ENCODE peak calls at places on chromosomes 7 and 10, in eight cellular contexts. I, T, Y, E, S, C, R and M are unnamed samples.

GRCh38 chr7:27173412-27174076 is 576 bp downstream of the HOXA10 start:
- DNase-seq in R (peak; percentile 45), I (peak; percentile 27), S (no peak), Y (no peak), E (peak; percentile 76), C (no peak), T (peak; percentile 81), M (no peak)

GRCh38 chr7:33757563-33758165 is 147.7 kb upstream of the BMPER start:
- DNase-seq in Y (peak; percentile 70), R (no peak), T (no peak), S (no peak), I (peak; percentile 52), C (no peak), E (no peak), M (peak; percentile 80)

GRCh38 chr10:76881477-76882220 is 756.0 kb downstream of the KCNMA1 start:
- DNase-seq in S (no peak), C (no peak), I (no peak), Y (no peak), T (no peak), E (no peak), R (no peak), M (no peak)

GRCh38 chr7:148684289-148684688 is 14.4 kb upstream of the CUL1 start:
- DNase-seq in Y (no peak), R (no peak), E (peak; percentile 63), C (no peak), T (no peak), S (no peak), I (no peak), M (peak; percentile 64)

GRCh38 chr10:76302936-76303656 is 871.7 kb downstream of the LRMDA start:
- DNase-seq in R (peak; percentile 57), Y (peak; percentile 34), S (no peak), C (no peak), E (no peak), I (no peak), T (no peak), M (no peak)

GRCh38 chr10:16681525-16681924 is 135.7 kb downstream of the RSU1 start:
- DNase-seq in Y (no peak), C (no peak), S (no peak), T (no peak), I (no peak), R (no peak), E (no peak), M (no peak)

GRCh38 chr7:19663816-19664531 is 44.9 kb downstream of the POLR1F start:
- DNase-seq in E (no peak), S (no peak), Y (no peak), I (no peak), R (no peak), C (no peak), T (no peak), M (no peak)

GRCh38 chr10:17216217-17216900 is 11.7 kb upstream of the VIM start:
- DNase-seq in E (no peak), I (peak; percentile 37), R (peak; percentile 35), C (no peak), Y (peak; percentile 98), T (no peak), S (no peak), M (no peak)

GRCh38 chr10:69738071-69738470 is 63.6 kb upstream of the COL13A1 start:
- DNase-seq in I (no peak), T (no peak), C (no peak), E (no peak), S (no peak), R (no peak), Y (no peak), M (no peak)

GRCh38 chr10:2909921-2910320 is 157.4 kb upstream of the PFKP start:
- DNase-seq in T (no peak), S (no peak), R (no peak), I (no peak), E (no peak), C (no peak), Y (no peak), M (no peak)

GRCh38 chr10:72757712-72758111 is 65.8 kb downstream of the MCU start:
- DNase-seq in I (no peak), S (no peak), E (no peak), C (no peak), Y (no peak), T (no peak), R (no peak), M (no peak)

GRCh38 chr7:137287651-137288258 is 55.8 kb downstream of the PTN start:
- DNase-seq in Y (peak; percentile 9), S (no peak), E (no peak), R (no peak), T (no peak), C (no peak), I (no peak), M (no peak)

GRCh38 chr7:30851651-30852359 is 59.8 kb upstream of the AQP1 start:
- DNase-seq in C (no peak), E (no peak), Y (no peak), R (no peak), S (no peak), T (no peak), I (no peak), M (no peak)

GRCh38 chr10:29141761-29142160 is 147.1 kb upstream of the LYZL1 start:
- DNase-seq in C (no peak), I (no peak), R (no peak), Y (peak; percentile 68), S (no peak), E (no peak), T (no peak), M (no peak)

GRCh38 chr7:79673421-79673820 is 220.0 kb upstream of the MAGI2 start:
- DNase-seq in T (no peak), C (no peak), I (no peak), R (no peak), Y (no peak), S (no peak), E (no peak), M (no peak)

GRCh38 chr7:30348083-30348560 is 63.7 kb downstream of the ZNRF2 start:
- DNase-seq in T (no peak), E (no peak), R (no peak), S (no peak), Y (peak; percentile 84), C (peak; percentile 67), I (no peak), M (no peak)

GRCh38 chr7:130371059-130371458 is 9.2 kb upstream of the CPA1 start:
- DNase-seq in C (no peak), T (peak; percentile 87), E (no peak), S (peak; percentile 56), Y (peak; percentile 72), R (peak; percentile 62), I (peak; percentile 67), M (peak; percentile 51)

GRCh38 chr7:81903115-81903514 is 133.3 kb upstream of the HGF start:
- DNase-seq in R (no peak), I (no peak), Y (no peak), T (no peak), E (no peak), S (no peak), C (no peak), M (no peak)

GRCh38 chr7:141227454-141227853 is 153.6 kb downstream of the TMEM178B start:
- DNase-seq in I (no peak), E (no peak), C (no peak), R (no peak), S (no peak), Y (no peak), T (no peak), M (no peak)

GRCh38 chr7:48035967-48036478 is 680 bp downstream of the C7orf57 start:
- DNase-seq in R (peak; percentile 25), C (peak; percentile 11), T (peak; percentile 58), E (peak; percentile 72), I (peak; percentile 34), S (no peak), Y (peak; percentile 31), M (peak; percentile 37)
- H3K4me3 ChIP-seq in R (peak overlapping the region; percentile 30), C (peak overlapping the region; percentile 67), T (peak overlapping the region; percentile 74), E (peak overlapping the region; percentile 48), I (peak overlapping the region; percentile 35), S (peak overlapping the region; percentile 44), Y (peak overlapping the region; percentile 48), M (peak overlapping the region; percentile 63)

GRCh38 chr10:62815373-62816111 is 624 bp downstream of the EGR2 start:
- DNase-seq in E (peak; percentile 68), C (peak; percentile 40), S (no peak), R (no peak), I (peak; percentile 34), T (no peak), Y (peak; percentile 26), M (no peak)

GRCh38 chr10:62813453-62813852 is 2.7 kb downstream of the EGR2 start:
- DNase-seq in Y (no peak), C (no peak), I (no peak), E (no peak), R (no peak), T (no peak), S (no peak), M (no peak)

GRCh38 chr10:62813981-62814380 is 2.2 kb downstream of the EGR2 start:
- DNase-seq in E (no peak), I (peak; percentile 22), T (no peak), R (no peak), S (no peak), Y (no peak), C (no peak), M (no peak)

GRCh38 chr10:62816179-62817119 is at the start of gene EGR2:
- DNase-seq in T (peak; percentile 94), S (peak; percentile 95), C (peak; percentile 99), Y (peak; percentile 97), E (peak; percentile 97), R (peak; percentile 91), I (peak; percentile 87), M (peak; percentile 97)

GRCh38 chr10:62814901-62815372 is 1.2 kb downstream of the EGR2 start:
- DNase-seq in R (no peak), E (peak; percentile 67), I (peak; percentile 29), S (no peak), T (no peak), C (no peak), Y (peak; percentile 19), M (no peak)
- H3K4me3 ChIP-seq in R (peak overlapping the region; percentile 90), E (peak overlapping the region; percentile 88), I (peak overlapping the region; percentile 81), S (peak overlapping the region; percentile 71), T (peak overlapping the region; percentile 79), C (peak overlapping the region; percentile 91), Y (peak overlapping the region; percentile 60), M (peak overlapping the region; percentile 77)

GRCh38 chr10:26335574-26336093 is 102.5 kb upstream of the APBB1IP start:
- DNase-seq in T (no peak), R (no peak), Y (no peak), I (no peak), E (no peak), S (no peak), C (no peak), M (no peak)
- H3K4me3 ChIP-seq in T (no peak overlapping the region), R (no peak overlapping the region), Y (no peak overlapping the region), I (no peak overlapping the region), E (peak overlapping the region; percentile 41), S (no peak overlapping the region), C (peak overlapping the region; percentile 62), M (no peak overlapping the region)

DNA sequence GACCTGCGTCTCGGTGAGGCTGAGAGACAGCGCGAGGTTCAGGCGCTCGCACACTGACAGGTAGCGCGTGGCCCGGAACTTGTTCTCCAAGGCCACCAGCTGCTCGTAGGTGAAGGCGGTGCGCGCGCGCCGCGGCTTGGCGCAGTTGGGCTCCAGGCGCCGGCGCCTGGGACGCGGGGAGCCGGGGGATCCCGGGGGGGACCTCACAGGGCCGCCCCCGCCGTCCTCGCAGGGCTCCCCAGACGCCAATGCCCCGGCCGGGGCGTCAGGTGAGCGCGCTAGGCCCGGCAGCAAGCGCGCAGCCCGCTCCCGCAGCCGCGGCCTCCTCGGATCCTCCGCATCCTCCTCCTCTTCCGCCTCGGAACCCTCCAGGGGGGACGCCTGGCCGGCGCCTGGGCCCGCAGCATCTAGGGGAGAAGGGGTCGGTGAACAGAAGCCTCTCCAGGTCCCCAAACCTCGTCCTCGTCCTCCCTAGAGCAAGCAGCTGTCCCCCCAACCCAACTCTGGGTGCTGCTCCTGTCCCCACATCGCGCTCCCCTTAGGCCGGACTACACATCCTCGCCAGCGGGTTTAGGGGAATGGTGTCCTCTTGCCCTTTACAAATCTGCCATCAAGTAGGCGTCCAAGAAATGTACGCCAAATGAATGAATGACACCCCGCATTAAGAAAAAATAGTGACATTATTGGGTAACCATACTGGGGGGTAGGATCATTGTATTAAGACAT is 1.9 kb downstream of the NKX1-2 start:
- DNase-seq in S (no peak), E (no peak), T (no peak), R (no peak), I (no peak), C (no peak), Y (no peak), M (peak; percentile 35)
- H3K4me3 ChIP-seq in S (no peak overlapping the region), E (no peak overlapping the region), T (peak overlapping the region; percentile 56), R (no peak overlapping the region), I (no peak overlapping the region), C (no peak overlapping the region), Y (no peak overlapping the region), M (peak overlapping the region; percentile 10)